ENCODE peak calls at places on chromosomes 1 and 21, in five cellular contexts. N is A549, A is K562, G is ovary, Z is transverse colon. O is an unnamed sample.
A peak's percentile ranks its signal among the peaks of the same experiment; 100 is the strongest.

GRCh38 chr1:28322209-28322608 is 6.6 kb upstream of the MED18 start:
- DNase-seq in G (no peak), N (peak; percentile 59), A (no peak), Z (peak; percentile 75), O (no peak)

GRCh38 chr1:25103180-25103790 is 129.0 kb downstream of the SYF2 start:
- DNase-seq in A (no peak), N (no peak), G (no peak), Z (no peak), O (no peak)

GRCh38 chr1:220983877-220984635 is 104.8 kb downstream of the HLX start:
- DNase-seq in Z (no peak), A (no peak), N (no peak), G (no peak), O (no peak)

GRCh38 chr1:228151526-228151925 is 1.8 kb downstream of the GJC2 start:
- DNase-seq in G (peak; percentile 47), A (no peak), N (no peak), Z (peak; percentile 5), O (no peak)

GRCh38 chr21:32834825-32835224 is 63.3 kb upstream of the PAXBP1 start:
- DNase-seq in G (no peak), A (no peak), Z (no peak), N (no peak), O (no peak)

GRCh38 chr1:8464987-8465386 is 147.1 kb downstream of the SLC45A1 start:
- DNase-seq in N (peak; percentile 16), Z (no peak), A (no peak), G (no peak), O (no peak)

GRCh38 chr21:35663856-35664606 is 396.3 kb downstream of the SETD4 start:
- DNase-seq in Z (no peak), G (no peak), A (no peak), N (no peak), O (no peak)

GRCh38 chr1:150836129-150836773 is 28.2 kb upstream of the CTSK start:
- DNase-seq in G (no peak), Z (no peak), N (no peak), A (no peak), O (no peak)

GRCh38 chr1:31243451-31244286 is 4.0 kb upstream of the NKAIN1 start:
- DNase-seq in G (no peak), N (no peak), A (no peak), Z (no peak), O (no peak)

GRCh38 chr1:2194319-2194897 is at the start of gene FAAP20:
- DNase-seq in G (no peak), Z (peak; percentile 77), N (peak; percentile 57), A (peak; percentile 91), O (peak; percentile 76)

GRCh38 chr1:63522891-63523728 is at the start of the genes EFCAB7 and ITGB3BP:
- DNase-seq in N (peak; percentile 93), A (peak; percentile 71), Z (peak; percentile 86), G (peak; percentile 87), O (peak; percentile 80)

GRCh38 chr1:164320780-164321683 is 238.0 kb upstream of the PBX1 start:
- DNase-seq in N (no peak), G (peak; percentile 47), A (no peak), Z (peak; percentile 20), O (peak; percentile 28)

GRCh38 chr1:76843821-76844448 is 23.3 kb upstream of the ST6GALNAC5 start:
- DNase-seq in A (no peak), Z (no peak), N (no peak), G (no peak), O (no peak)

GRCh38 chr1:21911205-21912001 is 25.7 kb downstream of the HSPG2 start:
- DNase-seq in N (no peak), A (peak; percentile 69), Z (no peak), G (peak; percentile 85), O (no peak)

GRCh38 chr1:8889925-8890785 is 11.7 kb upstream of the ENO1 start:
- DNase-seq in N (peak; percentile 78), G (peak; percentile 91), Z (peak; percentile 74), A (no peak), O (peak; percentile 47)

GRCh38 chr21:34004013-34004938 is 69.1 kb upstream of the MRPS6 start:
- DNase-seq in G (no peak), N (no peak), Z (no peak), A (no peak), O (no peak)

GRCh38 chr1:205545991-205546390 is 41.5 kb downstream of the CDK18 start:
- DNase-seq in A (no peak), N (no peak), Z (peak; percentile 5), G (no peak), O (peak; percentile 16)

GRCh38 chr1:210882414-210883221 is 251.3 kb downstream of the KCNH1 start:
- DNase-seq in Z (no peak), N (peak; percentile 17), G (no peak), A (no peak), O (no peak)

GRCh38 chr1:237448042-237448441 is 406.1 kb downstream of the RYR2 start:
- DNase-seq in Z (no peak), G (no peak), N (no peak), A (no peak), O (no peak)

GRCh38 chr1:1001631-1002300 is 1.9 kb upstream of the HES4 start:
- DNase-seq in G (peak; percentile 83), N (peak; percentile 79), A (peak; percentile 89), Z (peak; percentile 86), O (peak; percentile 87)

GRCh38 chr1:94599090-94599813 is 57.7 kb upstream of the F3 start:
- DNase-seq in G (peak; percentile 73), Z (no peak), A (no peak), N (peak; percentile 37), O (peak; percentile 62)

GRCh38 chr1:234724517-234725176 is 114.7 kb upstream of the IRF2BP2 start:
- DNase-seq in N (no peak), G (peak; percentile 80), Z (peak; percentile 71), A (peak; percentile 67), O (peak; percentile 82)

GRCh38 chr1:163085904-163086268 is 16.7 kb downstream of the RGS4 start:
- DNase-seq in N (no peak), A (no peak), Z (no peak), G (no peak), O (no peak)

GRCh38 chr1:41382531-41383090 is 21.4 kb downstream of the FOXO6 start:
- DNase-seq in N (peak; percentile 61), Z (no peak), A (no peak), G (peak; percentile 84), O (peak; percentile 59)

DNA sequence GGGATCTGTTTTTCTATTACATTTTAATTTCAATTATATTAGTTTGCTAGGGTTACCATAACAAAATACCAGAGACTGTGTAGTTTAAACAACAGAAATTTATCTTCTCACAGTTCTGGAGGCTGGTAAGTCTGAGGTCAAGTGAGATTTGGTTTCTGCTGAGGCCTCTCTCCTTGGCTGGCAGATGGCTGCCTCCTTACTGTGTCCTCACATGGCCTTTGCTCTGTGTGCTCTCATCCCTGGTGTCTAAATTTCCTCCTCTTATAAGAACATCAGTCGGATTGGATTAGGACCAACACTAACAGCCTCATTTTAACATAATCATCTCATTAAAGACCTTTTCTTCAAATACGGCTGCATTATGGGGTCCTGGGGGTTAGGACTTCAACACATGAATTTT is 195.2 kb upstream of the CHODL start:
- DNase-seq in N (no peak), Z (no peak), G (no peak), A (no peak), O (no peak)
- H3K4me3 ChIP-seq in N (no peak overlapping the region), Z (no peak overlapping the region), G (no peak overlapping the region), A (no peak overlapping the region), O (no peak overlapping the region)

DNA sequence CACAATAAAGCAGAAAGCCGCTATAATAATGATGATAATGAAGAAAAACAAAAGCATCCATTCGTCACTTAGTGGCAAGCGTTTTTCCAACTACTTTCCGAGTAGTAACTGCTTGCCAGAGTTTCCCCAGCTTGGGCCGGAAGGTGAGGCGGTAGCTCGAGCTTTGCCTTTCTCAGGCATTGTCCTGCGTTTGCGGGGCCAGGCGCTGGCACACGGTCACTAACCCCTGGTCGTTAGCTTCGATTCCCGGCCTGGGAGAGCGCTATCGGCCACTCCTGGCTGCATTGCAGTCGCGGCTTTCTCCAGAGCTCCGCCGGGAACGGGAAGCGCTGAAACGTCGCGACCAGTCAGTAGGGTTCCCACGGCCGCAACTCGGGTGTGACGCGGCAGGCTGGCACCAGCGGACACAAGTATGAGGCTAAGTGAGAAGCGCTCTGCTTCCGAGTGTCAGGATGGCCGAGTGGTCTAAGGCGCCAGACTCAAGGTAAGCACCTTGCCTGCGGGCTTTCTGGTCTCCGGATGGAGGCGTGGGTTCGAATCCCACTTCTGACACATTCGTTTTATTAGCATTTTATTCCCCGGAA is 14.6 kb upstream of the ZNF692 start:
- DNase-seq in N (peak; percentile 98), Z (peak; percentile 96), A (peak; percentile 84), G (peak; percentile 97), O (peak; percentile 94)
- TF ChIP-seq POLR2A in N (peak; percentile 60), Z (peak; percentile 74), A (peak; percentile 82), G (peak; percentile 50), O (no peak)

DNA sequence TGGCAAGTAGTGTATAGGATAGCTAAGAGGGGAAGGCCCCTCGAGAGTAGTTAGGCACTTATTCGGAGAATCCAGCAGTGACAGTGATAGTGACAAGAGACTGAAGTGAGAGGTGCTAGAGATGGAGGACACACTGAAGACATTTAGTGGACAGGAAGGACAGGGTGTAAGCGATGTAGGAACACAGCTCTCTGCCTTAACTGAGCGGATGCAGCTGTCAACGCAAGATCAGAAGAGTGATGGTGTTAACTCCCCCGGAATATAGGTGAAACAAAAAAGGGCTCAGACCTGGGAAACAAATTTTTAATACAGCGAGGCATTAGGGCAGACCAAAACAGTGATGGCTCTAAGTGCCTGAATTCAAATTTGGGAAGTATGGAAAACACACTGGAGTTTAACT is 15.8 kb downstream of the SOD1 start:
- DNase-seq in N (no peak), G (no peak), Z (no peak), A (no peak), O (no peak)
- TF ChIP-seq EP300 in N (no peak), G (no peak), Z (no peak), A (no peak), O (no peak)

GRCh38 chr1:65704318-65704717 is 88.4 kb upstream of the PDE4B start:
- DNase-seq in Z (no peak), G (no peak), N (no peak), A (no peak), O (no peak)
- H3K4me3 ChIP-seq in Z (no peak overlapping the region), G (no peak overlapping the region), N (no peak overlapping the region), A (no peak overlapping the region), O (no peak overlapping the region)

DNA sequence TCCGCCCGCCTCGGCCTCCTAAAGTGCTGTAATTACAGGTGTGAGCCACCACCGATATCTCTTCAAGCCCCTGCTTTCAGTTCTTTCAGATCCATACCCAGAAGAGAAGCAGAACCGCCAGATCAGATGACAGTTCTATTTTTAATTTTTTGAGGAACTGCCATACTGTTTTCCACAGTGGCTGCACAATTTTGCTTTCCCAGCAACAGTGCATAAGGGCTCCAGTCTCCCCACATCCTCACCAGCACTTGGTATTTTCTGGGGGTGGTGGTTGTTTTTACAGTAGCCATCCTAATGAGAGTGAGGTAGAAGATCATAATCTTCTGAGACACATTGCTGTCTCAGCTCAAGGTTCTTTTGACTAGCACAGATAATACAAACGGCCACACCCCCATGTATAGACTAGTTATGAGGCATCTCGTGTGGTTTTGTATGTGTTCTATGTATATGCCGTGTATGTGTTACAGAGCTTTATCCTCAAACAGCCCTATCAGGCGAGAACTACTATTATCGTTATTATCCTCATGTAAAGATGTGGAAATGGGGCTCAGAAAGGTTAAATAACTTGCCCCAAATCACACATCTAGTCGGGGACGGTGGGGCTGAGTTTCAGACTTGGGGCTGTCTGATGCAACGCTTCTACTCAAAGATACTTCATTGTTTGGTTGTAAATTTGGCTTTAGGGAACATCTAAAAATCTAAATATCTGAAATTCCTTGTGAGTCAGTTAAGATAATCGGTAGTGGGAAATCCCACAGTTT is 12.0 kb downstream of the FHAD1 start:
- DNase-seq in A (no peak), Z (no peak), N (no peak), G (no peak), O (no peak)
- TF ChIP-seq POLR2A in A (no peak), Z (no peak), N (no peak), G (no peak), O (no peak)

O was measured in stomach.